ENCODE peak calls at places on chromosome 21, in seven cellular contexts. Y is stimulated activated CD4-positive, alpha-beta T cell treated with anti-CD3 and anti-CD28 coated beads, Interleukin-4, amount 100 ng/mL, for 4 hours; Q is omental fat pad; N is WTC11; Z is NCI-H748 treated with DMSO at 0.1 percent for 48 hours; K is gastrocnemius medialis; W is esophagus squamous epithelium. E is an unnamed sample.

GRCh38 chr21:42161401-42161956 is 57.5 kb upstream of the ABCG1 start:
- DNase-seq in Z (no peak), W (no peak), N (no peak), K (no peak), Y (no peak), Q (no peak), E (no peak)

GRCh38 chr21:32537569-32537881 is 47.8 kb downstream of the TCP10L start:
- DNase-seq in N (no peak), W (no peak), Y (no peak), Z (no peak), Q (no peak), K (no peak), E (no peak)

GRCh38 chr21:32516729-32517649 is 68.3 kb downstream of the TCP10L start:
- DNase-seq in N (no peak), Z (no peak), Q (no peak), W (no peak), Y (no peak), K (no peak), E (no peak)

GRCh38 chr21:38852278-38852677 is 46.5 kb downstream of the ETS2 start:
- DNase-seq in N (no peak), Q (no peak), W (no peak), K (peak), Z (no peak), Y (no peak), E (no peak)

GRCh38 chr21:29022141-29022540 is 2.3 kb upstream of the USP16 start:
- DNase-seq in Q (no peak), K (no peak), W (no peak), Y (peak), Z (no peak), N (no peak), E (no peak)

GRCh38 chr21:37855568-37856391 is 60.5 kb downstream of the KCNJ6 start:
- DNase-seq in Q (no peak), K (no peak), Z (no peak), Y (no peak), W (no peak), N (no peak), E (no peak)

GRCh38 chr21:35506352-35506751 is 457.2 kb upstream of the RUNX1 start:
- DNase-seq in K (no peak), W (no peak), Z (no peak), Q (no peak), N (no peak), Y (no peak), E (no peak)

GRCh38 chr21:25330266-25330665 is 277.0 kb downstream of the MRPL39 start:
- DNase-seq in Z (no peak), Q (no peak), K (no peak), N (no peak), W (no peak), Y (no peak), E (no peak)

GRCh38 chr21:30996728-30997127 is 41.5 kb downstream of the KRTAP19-8 start:
- DNase-seq in Q (no peak), K (no peak), Y (no peak), Z (no peak), N (no peak), W (no peak), E (no peak)

GRCh38 chr21:46226920-46227599 is 1.5 kb downstream of the LSS start:
- DNase-seq in Y (no peak), Z (no peak), N (no peak), Q (no peak), K (no peak), W (no peak), E (no peak)

GRCh38 chr21:38319781-38320180 is 63.0 kb downstream of the KCNJ15 start:
- DNase-seq in Q (no peak), N (no peak), Z (no peak), K (no peak), Y (no peak), W (no peak), E (no peak)

GRCh38 chr21:35352066-35352770 is 303.1 kb upstream of the RUNX1 start:
- DNase-seq in Z (no peak), W (no peak), K (no peak), Y (no peak), N (no peak), Q (no peak), E (no peak)

GRCh38 chr21:33441489-33442477 is 38.0 kb downstream of the TMEM50B start:
- DNase-seq in Q (no peak), K (no peak), N (no peak), Z (peak), W (no peak), Y (no peak), E (no peak)

GRCh38 chr21:37041706-37042271 is 31.1 kb downstream of the PIGP start:
- DNase-seq in W (no peak), N (no peak), Z (no peak), Q (no peak), Y (no peak), K (no peak), E (no peak)

GRCh38 chr21:46294647-46295176 is 8.6 kb downstream of the YBEY start:
- DNase-seq in Q (no peak), W (no peak), K (no peak), Z (no peak), Y (no peak), N (no peak), E (no peak)

GRCh38 chr21:27423073-27423472 is 456.2 kb upstream of the ADAMTS5 start:
- DNase-seq in Y (no peak), Z (no peak), W (no peak), Q (no peak), K (peak), N (no peak), E (peak)

GRCh38 chr21:42460391-42461184 is 35.4 kb downstream of the RSPH1 start:
- DNase-seq in Q (no peak), Y (peak), N (no peak), K (no peak), W (no peak), Z (peak), E (no peak)

GRCh38 chr21:42041711-42042110 is 29.4 kb upstream of the UMODL1 start:
- DNase-seq in Y (no peak), W (no peak), Z (no peak), Q (no peak), N (no peak), K (no peak), E (no peak)

GRCh38 chr21:35002879-35003722 is 46.0 kb downstream of the RUNX1 start:
- DNase-seq in W (no peak), Z (no peak), K (no peak), Y (no peak), N (no peak), Q (no peak), E (no peak)

GRCh38 chr21:33078907-33079582 is 9.1 kb downstream of the OLIG1 start:
- DNase-seq in W (no peak), K (no peak), N (no peak), Y (peak), Q (no peak), Z (no peak), E (no peak)

GRCh38 chr21:25464275-25464674 is 143.0 kb downstream of the MRPL39 start:
- DNase-seq in Y (peak), K (no peak), W (no peak), Z (no peak), N (no peak), Q (no peak), E (no peak)

GRCh38 chr21:41365377-41366107 is 3.7 kb downstream of the MX2 start:
- DNase-seq in W (no peak), N (no peak), Y (no peak), Z (no peak), Q (no peak), K (no peak), E (no peak)

GRCh38 chr21:35120631-35121180 is 71.6 kb upstream of the RUNX1 start:
- DNase-seq in K (no peak), Q (no peak), W (no peak), N (no peak), Z (peak), Y (no peak), E (no peak)

GRCh38 chr21:41815652-41816582 is 49.1 kb upstream of the RIPK4 start:
- DNase-seq in Z (no peak), N (no peak), W (no peak), K (no peak), Q (no peak), Y (no peak), E (no peak)

GRCh38 chr21:34534522-34534921 is 22.5 kb upstream of the KCNE1 start:
- DNase-seq in Q (no peak), Y (no peak), K (no peak), W (no peak), N (no peak), Z (no peak), E (no peak)

GRCh38 chr21:45859762-45860357 is 121.7 kb upstream of the COL6A1 start:
- DNase-seq in Y (no peak), N (no peak), K (no peak), Z (no peak), Q (peak), W (no peak), E (no peak)

GRCh38 chr21:44598031-44598430 is 2.4 kb upstream of the KRTAP10-7 start:
- DNase-seq in Y (no peak), W (no peak), N (no peak), Q (no peak), Z (no peak), K (no peak), E (no peak)

GRCh38 chr21:45974073-45975016 is 7.2 kb upstream of the COL6A1 start:
- DNase-seq in N (peak), Y (no peak), K (no peak), W (no peak), Q (no peak), Z (no peak), E (no peak)

GRCh38 chr21:31254131-31254530 is 89.9 kb downstream of the TIAM1 start:
- DNase-seq in W (no peak), Z (no peak), Y (no peak), Q (no peak), K (no peak), N (no peak), E (no peak)

GRCh38 chr21:41802684-41803083 is 35.8 kb upstream of the RIPK4 start:
- DNase-seq in Y (no peak), N (no peak), Q (no peak), K (peak), W (no peak), Z (no peak), E (no peak)

GRCh38 chr21:31644648-31645047 is 14.8 kb upstream of the SOD1 start:
- DNase-seq in Q (no peak), Z (no peak), K (no peak), W (no peak), Y (no peak), N (no peak), E (no peak)

GRCh38 chr21:32624726-32625125 is 12.5 kb upstream of the CFAP298 start:
- DNase-seq in W (no peak), Y (no peak), Q (no peak), Z (no peak), N (no peak), K (no peak), E (no peak)

GRCh38 chr21:44931137-44931500 is 8.7 kb upstream of the SLX9 start:
- DNase-seq in K (no peak), W (no peak), N (no peak), Z (no peak), Q (no peak), Y (no peak), E (no peak)

GRCh38 chr21:39313042-39313456 is 383 bp downstream of the BRWD1 start:
- DNase-seq in K (peak), N (peak), W (no peak), Z (no peak), Q (no peak), Y (no peak), E (no peak)

GRCh38 chr21:43712268-43712942 is 6.5 kb upstream of the PDXK start:
- DNase-seq in N (no peak), K (no peak), Z (peak), Q (no peak), Y (no peak), W (no peak), E (no peak)

GRCh38 chr21:16468191-16468590 is 738.4 kb downstream of the USP25 start:
- DNase-seq in Z (no peak), K (no peak), N (no peak), W (no peak), Q (no peak), Y (no peak), E (no peak)

GRCh38 chr21:45863751-45864150 is 117.8 kb upstream of the COL6A1 start:
- DNase-seq in Q (no peak), Z (no peak), K (no peak), N (no peak), Y (no peak), W (no peak), E (no peak)

GRCh38 chr21:29481641-29482040 is 182.9 kb downstream of the BACH1 start:
- DNase-seq in Z (no peak), Y (no peak), Q (no peak), W (no peak), K (no peak), N (no peak), E (no peak)